ENCODE peak calls at places on chromosomes 13 and 19, in six cellular contexts. G is IMR-90, J is brain microvascular endothelial cell, P is hepatocyte, H is transverse colon, C is thoracic aorta. I is an unnamed sample.

GRCh38 chr13:60629158-60629557 is 232.1 kb downstream of the TDRD3 start:
- DNase-seq in P (no peak), C (no peak), J (no peak), G (no peak), H (no peak), I (no peak)

GRCh38 chr19:343941-344624 is 513 bp downstream of the MIER2 start:
- DNase-seq in G (no peak), C (no peak), J (no peak), P (peak), H (no peak), I (no peak)

GRCh38 chr19:8085606-8086464 is 33.3 kb downstream of the CCL25 start:
- DNase-seq in C (no peak), G (no peak), H (peak), J (no peak), P (peak), I (no peak)

GRCh38 chr19:58218899-58219298 is 9.8 kb upstream of the ZNF544 start:
- DNase-seq in G (no peak), J (no peak), P (no peak), C (no peak), H (no peak), I (no peak)

GRCh38 chr13:110698689-110699088 is 7.2 kb downstream of the CARS2 start:
- DNase-seq in J (no peak), H (no peak), G (no peak), C (no peak), P (no peak), I (no peak)

GRCh38 chr19:40143612-40144011 is 47.6 kb upstream of the MAP3K10 start:
- DNase-seq in P (no peak), G (no peak), H (peak), C (no peak), J (no peak), I (no peak)

GRCh38 chr13:74062933-74063332 is 71.3 kb downstream of the KLF12 start:
- DNase-seq in C (peak), G (peak), H (peak), P (no peak), J (peak), I (no peak)

GRCh38 chr13:46114599-46114998 is 9.8 kb upstream of the CPB2 start:
- DNase-seq in H (no peak), C (no peak), P (no peak), J (no peak), G (no peak), I (no peak)

GRCh38 chr13:29472317-29472961 is 123.0 kb downstream of the SLC7A1 start:
- DNase-seq in P (peak), H (peak), G (peak), C (no peak), J (peak), I (peak)

GRCh38 chr19:49861127-49861526 is 6.2 kb downstream of the PNKP start:
- DNase-seq in G (no peak), H (peak), P (peak), J (no peak), C (no peak), I (no peak)

GRCh38 chr19:35153701-35154534 is 617 bp upstream of the FXYD5 start:
- DNase-seq in J (no peak), C (no peak), P (peak), G (no peak), H (peak), I (no peak)

GRCh38 chr19:35347171-35347929 is at the start of gene FFAR1:
- DNase-seq in H (peak), C (no peak), G (no peak), J (no peak), P (no peak), I (no peak)

GRCh38 chr19:7926021-7926726 is at the start of gene CTXN1:
- DNase-seq in C (no peak), H (peak), G (no peak), J (no peak), P (peak), I (no peak)

GRCh38 chr13:67120872-67121531 is 109.1 kb downstream of the PCDH9 start:
- DNase-seq in C (no peak), H (no peak), J (no peak), P (no peak), G (peak), I (no peak)

GRCh38 chr19:48746738-48747575 is at the start of gene IZUMO1:
- DNase-seq in H (peak), P (peak), J (peak), C (peak), G (peak), I (peak)

GRCh38 chr19:28436320-28436719 is 776.6 kb downstream of the UQCRFS1 start:
- DNase-seq in G (no peak), P (no peak), J (no peak), H (peak), C (no peak), I (no peak)

GRCh38 chr13:50340566-50341287 is 325.5 kb downstream of the KCNRG start:
- DNase-seq in C (no peak), G (no peak), P (no peak), J (no peak), H (no peak), I (no peak)

GRCh38 chr19:2385053-2385721 is 25.1 kb downstream of the TMPRSS9 start:
- DNase-seq in G (peak), J (peak), P (peak), H (peak), C (no peak), I (no peak)

GRCh38 chr13:101049166-101049850 is 367.0 kb downstream of the NALCN start:
- DNase-seq in J (no peak), G (no peak), H (no peak), C (no peak), P (no peak), I (no peak)

GRCh38 chr13:43785681-43786471 is 896 bp downstream of the ENOX1 start:
- DNase-seq in C (peak), J (peak), G (peak), P (peak), H (peak), I (no peak)

DNA sequence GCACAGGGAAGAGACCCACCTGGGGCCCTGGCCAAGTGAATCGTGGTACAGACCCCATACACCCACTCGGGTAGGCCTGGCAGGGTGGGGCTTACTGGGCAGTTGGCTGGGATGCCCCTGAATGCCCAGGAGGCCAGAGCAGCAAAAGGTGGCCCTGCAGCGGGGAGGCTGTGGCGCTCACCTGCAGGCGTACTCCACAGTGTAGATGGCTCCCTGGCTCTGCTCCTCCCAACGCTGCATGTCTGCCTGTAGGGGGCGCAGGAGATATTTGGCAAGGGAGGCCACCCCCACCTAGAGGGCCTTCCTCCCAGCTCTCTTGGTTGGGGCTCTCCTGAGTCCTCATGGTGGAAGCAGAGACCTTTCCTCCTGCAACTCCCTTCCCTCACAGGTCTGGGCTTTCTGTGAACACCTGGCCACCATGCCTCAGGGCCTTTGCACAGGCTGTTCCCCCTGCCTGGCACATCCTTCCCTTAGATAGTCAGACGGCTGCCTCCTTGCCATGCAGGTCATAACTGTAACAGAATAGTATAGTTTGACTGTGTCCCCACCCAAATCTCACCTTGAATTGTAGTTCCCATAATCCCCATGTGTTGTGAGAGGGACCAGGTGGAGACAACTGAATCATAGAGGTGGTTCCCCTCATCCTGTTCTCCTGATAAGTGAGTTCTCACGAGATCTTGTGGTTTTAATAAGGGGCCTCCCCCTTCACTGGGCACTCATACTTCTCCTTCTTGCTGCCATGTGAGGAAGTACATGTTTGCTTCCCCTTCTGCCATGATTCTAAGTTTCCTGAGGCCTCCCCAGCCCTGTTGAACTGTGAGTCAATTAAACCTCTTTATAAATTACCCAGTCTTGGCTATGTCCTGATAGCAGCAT is 5.9 kb downstream of the BORCS8 start:
- DNase-seq in H (peak), J (no peak), G (peak), C (no peak), P (peak), I (no peak)
- TF ChIP-seq CTCF in H (peak), J (peak), G (peak), C (peak), P (peak), I (peak)

GRCh38 chr13:113178070-113178895 is 19.8 kb downstream of the PROZ start:
- DNase-seq in C (no peak), H (no peak), J (peak), P (no peak), G (peak), I (peak)
- H3K4me3 ChIP-seq in C (no peak), H (no peak), J (no peak), P (no peak), G (peak), I (no peak)

GRCh38 chr13:113140677-113141590 is 17.5 kb upstream of the PROZ start:
- DNase-seq in C (no peak), G (no peak), H (no peak), J (no peak), P (no peak), I (no peak)
- TF ChIP-seq CTCF in C (no peak), G (no peak), H (no peak), J (no peak), P (no peak), I (no peak)

GRCh38 chr19:4557186-4557970 is 2.1 kb downstream of the SEMA6B start:
- DNase-seq in H (no peak), C (no peak), P (peak), J (no peak), G (no peak), I (no peak)

GRCh38 chr19:4556574-4557185 is 2.8 kb downstream of the SEMA6B start:
- DNase-seq in J (no peak), H (peak), G (no peak), P (peak), C (no peak), I (no peak)

GRCh38 chr19:4553775-4554174 is 5.7 kb downstream of the SEMA6B start:
- DNase-seq in G (no peak), P (peak), J (no peak), H (no peak), C (no peak), I (no peak)

GRCh38 chr19:4554717-4555116 is 4.8 kb downstream of the SEMA6B start:
- DNase-seq in P (no peak), C (no peak), J (no peak), G (no peak), H (no peak), I (no peak)

GRCh38 chr19:4555657-4556561 is 3.6 kb downstream of the SEMA6B start:
- DNase-seq in P (peak), H (peak), J (no peak), C (no peak), G (no peak), I (no peak)
- H3K4me3 ChIP-seq in P (no peak), H (no peak), J (no peak), C (no peak), G (no peak), I (no peak)

I was measured in astrocyte of the cerebellum.